ENCODE peak calls at places on chromosomes 5 and 9, in five cellular contexts. C, R, X, K and T are unnamed samples.

GRCh38 chr9:104765138-104765537 is 1.2 kb downstream of the NIPSNAP3B start:
- DNase-seq in X (no peak), C (no peak), R (no peak), K (no peak), T (no peak)

GRCh38 chr5:141877478-141878185 is 578 bp downstream of the PCDH1 start:
- DNase-seq in C (no peak), K (no peak), X (peak), R (no peak), T (peak)

GRCh38 chr9:70131296-70131695 is 87.6 kb downstream of the MAMDC2 start:
- DNase-seq in R (no peak), X (no peak), K (no peak), C (no peak), T (no peak)

GRCh38 chr5:103224118-103224893 is 34.3 kb upstream of the MACIR start:
- DNase-seq in C (peak), R (no peak), X (peak), K (peak), T (no peak)

GRCh38 chr5:143376195-143376772 is 27.2 kb downstream of the NR3C1 start:
- DNase-seq in X (no peak), R (no peak), K (no peak), C (no peak), T (no peak)

GRCh38 chr5:11619339-11620028 is 284.8 kb downstream of the CTNND2 start:
- DNase-seq in K (no peak), R (no peak), X (no peak), C (no peak), T (no peak)

GRCh38 chr9:133524679-133525228 is at the start of gene MYMK:
- DNase-seq in K (no peak), X (no peak), R (no peak), C (no peak), T (no peak)

GRCh38 chr5:41347569-41347968 is 134.2 kb upstream of the C6 start:
- DNase-seq in R (no peak), K (no peak), C (no peak), X (no peak), T (no peak)

GRCh38 chr5:41966706-41967105 is 41.6 kb downstream of the FBXO4 start:
- DNase-seq in K (no peak), R (no peak), X (no peak), C (no peak), T (no peak)

GRCh38 chr9:93167838-93168237 is 16.1 kb upstream of the WNK2 start:
- DNase-seq in K (no peak), X (no peak), C (no peak), R (no peak), T (no peak)

GRCh38 chr5:43121565-43122484 is 1.1 kb downstream of the ZNF131 start:
- DNase-seq in X (no peak), C (no peak), R (no peak), K (no peak), T (no peak)

GRCh38 chr5:73274121-73274520 is 101.1 kb downstream of the TMEM174 start:
- DNase-seq in R (no peak), K (no peak), X (no peak), C (no peak), T (no peak)

GRCh38 chr9:35027871-35028270 is 38.3 kb downstream of the DNAJB5 start:
- DNase-seq in K (no peak), C (no peak), R (no peak), X (no peak), T (no peak)

GRCh38 chr9:31519011-31519410 is 865.4 kb upstream of the ACO1 start:
- DNase-seq in K (no peak), R (no peak), C (peak), X (peak), T (no peak)

GRCh38 chr9:71608021-71608420 is 160.3 kb downstream of the CEMIP2 start:
- DNase-seq in C (no peak), K (no peak), X (no peak), R (no peak), T (no peak)

GRCh38 chr9:81529556-81530193 is 159.7 kb downstream of the TLE1 start:
- DNase-seq in R (peak), X (no peak), C (no peak), K (no peak), T (no peak)

GRCh38 chr9:106758911-106759310 is 104.1 kb upstream of the ZNF462 start:
- DNase-seq in R (no peak), X (no peak), K (no peak), C (no peak), T (no peak)

GRCh38 chr9:125550216-125550614 is 156.8 kb downstream of the MAPKAP1 start:
- DNase-seq in K (no peak), C (no peak), X (no peak), R (no peak), T (no peak)
- H3K27ac ChIP-seq in K (no peak), C (no peak), X (no peak), R (no peak), T (no peak)

DNA sequence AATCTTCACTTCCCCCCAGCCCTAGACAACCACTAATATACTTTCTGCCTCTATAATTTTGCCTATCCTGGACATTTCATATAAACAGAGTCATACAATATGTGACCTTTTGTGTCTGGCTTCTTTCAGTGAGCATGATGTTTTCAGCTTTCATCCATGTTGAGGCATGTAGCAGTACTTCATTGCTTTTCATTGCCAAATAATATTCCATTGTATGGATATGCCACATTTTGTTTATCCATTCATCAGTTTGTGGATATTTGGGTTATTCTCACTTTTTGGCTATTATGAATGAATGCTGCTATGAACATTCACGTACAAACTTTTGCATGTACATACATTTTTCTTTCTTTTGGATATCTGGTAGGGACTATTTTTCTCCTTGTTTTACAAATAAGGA is 49.0 kb downstream of the WWC1 start:
- DNase-seq in R (no peak), C (no peak), K (no peak), X (no peak), T (no peak)
- H3K27ac ChIP-seq in R (no peak), C (no peak), K (no peak), X (no peak), T (no peak)

GRCh38 chr9:72996684-72997314 is 43.9 kb upstream of the ALDH1A1 start:
- DNase-seq in C (no peak), X (no peak), R (no peak), K (no peak), T (no peak)

GRCh38 chr9:72995131-72996024 is 42.5 kb upstream of the ALDH1A1 start:
- DNase-seq in K (no peak), X (no peak), R (no peak), C (no peak), T (no peak)

GRCh38 chr9:72998363-72998762 is 45.5 kb upstream of the ALDH1A1 start:
- DNase-seq in C (no peak), R (no peak), K (no peak), X (no peak), T (no peak)

GRCh38 chr9:72996106-72996505 is 43.3 kb upstream of the ALDH1A1 start:
- DNase-seq in C (no peak), K (no peak), R (no peak), X (no peak), T (no peak)

DNA sequence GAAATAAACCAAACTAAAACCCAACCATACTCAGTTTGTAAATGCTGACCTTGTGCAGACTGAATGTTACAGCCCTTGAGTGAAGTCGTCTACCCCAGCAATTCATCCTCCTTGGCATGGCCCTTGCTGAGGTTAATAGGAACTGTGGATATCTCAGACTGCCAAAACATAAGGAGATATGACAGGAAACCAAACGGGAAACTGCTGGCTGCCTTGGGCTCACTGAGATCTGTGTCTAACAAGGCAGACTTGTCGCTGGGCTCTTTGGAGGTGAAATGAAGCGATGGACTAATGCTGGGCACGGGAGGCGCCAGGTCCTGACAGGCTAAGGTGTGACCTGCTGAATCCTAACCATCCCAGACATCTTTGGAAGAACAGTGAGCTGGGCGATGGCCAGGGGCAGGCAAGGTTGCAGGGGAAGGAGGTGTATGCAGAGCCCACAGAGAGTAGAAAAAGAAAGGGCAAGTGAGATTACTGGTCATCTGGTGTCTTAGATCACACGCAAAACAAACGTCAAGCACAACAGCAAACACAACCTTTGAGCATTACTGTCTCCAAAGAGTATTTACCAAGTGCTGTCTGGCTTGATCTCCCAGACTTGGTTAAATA is 44.6 kb upstream of the ALDH1A1 start:
- DNase-seq in C (no peak), X (no peak), R (no peak), K (no peak), T (no peak)
- H3K27ac ChIP-seq in C (no peak), X (no peak), R (peak), K (no peak), T (no peak)

DNA sequence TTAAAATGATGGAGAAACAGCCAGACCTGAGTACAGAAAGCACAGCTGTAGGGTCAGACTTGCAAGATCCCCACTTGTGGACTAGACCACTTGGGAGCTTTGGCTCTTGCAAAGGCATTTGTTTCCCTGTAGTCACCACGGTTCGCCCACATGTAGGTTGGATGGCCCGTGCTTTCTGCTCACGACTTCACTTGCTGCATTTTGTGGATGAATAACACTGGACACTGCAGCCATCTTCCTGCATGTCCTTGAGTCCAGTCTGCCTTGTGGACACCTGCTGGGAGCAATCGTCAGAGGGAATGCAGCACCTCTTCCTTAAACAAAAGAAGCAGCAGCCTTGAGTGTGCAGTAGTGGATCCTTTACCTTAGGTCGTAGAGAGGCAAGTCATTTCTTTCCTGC is 372.9 kb upstream of the IRX2 start:
- DNase-seq in R (no peak), K (no peak), X (no peak), C (no peak), T (no peak)
- H3K27ac ChIP-seq in R (no peak), K (no peak), X (no peak), C (no peak), T (no peak)

DNA sequence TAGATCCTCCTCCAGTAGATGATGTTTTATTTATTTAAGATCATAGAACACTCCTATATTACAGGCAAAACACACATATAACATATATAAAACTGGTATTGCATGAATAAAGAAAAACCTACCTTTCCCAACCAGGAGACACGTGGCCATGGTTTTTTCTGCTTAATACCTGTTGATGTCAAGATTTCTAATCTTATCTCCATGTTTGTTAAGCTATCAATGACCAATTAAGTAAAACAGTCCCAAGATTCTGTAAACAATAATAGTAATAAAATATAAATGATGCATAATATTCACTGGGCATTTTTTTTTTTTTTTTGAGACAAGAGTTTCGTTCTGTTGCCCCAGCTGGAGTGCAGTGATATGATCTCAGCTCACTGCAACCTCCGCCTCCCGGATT is 1.7 kb downstream of the CPLANE1 start:
- DNase-seq in C (no peak), K (no peak), X (no peak), R (no peak), T (no peak)
- H3K27ac ChIP-seq in C (no peak), K (no peak), X (no peak), R (no peak), T (no peak)

DNA sequence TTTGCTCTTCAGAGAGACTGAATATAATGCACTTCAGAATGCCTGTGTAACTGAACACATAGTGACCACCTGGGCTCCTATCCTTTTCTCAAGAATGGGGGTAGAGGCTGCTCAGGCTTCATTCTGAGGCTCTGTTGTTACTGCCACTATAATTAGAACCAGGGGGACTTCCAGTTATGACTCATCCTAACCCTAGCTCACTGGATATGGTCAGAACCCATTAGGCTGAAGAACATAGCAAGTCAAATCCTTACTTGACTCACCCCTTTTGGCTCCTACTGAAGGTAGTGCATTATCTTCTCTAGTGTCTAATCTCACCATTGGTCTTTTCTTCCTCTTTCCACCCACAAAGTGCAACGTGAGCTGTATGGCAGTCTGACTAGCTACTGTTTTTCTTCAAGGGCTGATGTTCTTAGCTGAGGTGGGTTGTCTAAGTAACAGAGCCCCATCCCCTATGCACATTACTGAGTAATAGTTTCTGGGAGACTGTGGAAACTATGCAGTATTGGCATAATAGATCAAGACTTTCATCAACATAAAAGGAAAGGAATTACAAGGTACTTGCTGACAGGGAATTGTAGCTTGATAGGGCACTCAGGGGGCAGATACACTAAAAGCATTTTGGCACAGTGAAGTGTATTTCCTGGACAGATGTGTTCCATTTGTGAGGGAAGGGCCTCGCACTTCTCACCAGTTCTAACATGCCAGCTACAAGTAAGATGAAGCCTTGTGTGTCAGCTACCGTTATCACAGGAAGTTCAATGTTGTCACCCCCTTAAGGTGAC is 431.0 kb upstream of the MEF2C start:
- DNase-seq in R (no peak), C (no peak), K (no peak), X (no peak), T (no peak)
- H3K27ac ChIP-seq in R (no peak), C (no peak), K (no peak), X (no peak), T (no peak)

GRCh38 chr9:127088724-127089615 is 33.5 kb downstream of the ANGPTL2 start:
- DNase-seq in K (no peak), C (no peak), X (no peak), R (no peak), T (no peak)

GRCh38 chr9:127091526-127091925 is 30.9 kb downstream of the ANGPTL2 start:
- DNase-seq in R (no peak), C (no peak), X (no peak), K (no peak), T (no peak)

GRCh38 chr9:127089639-127090081 is 32.8 kb downstream of the ANGPTL2 start:
- DNase-seq in R (no peak), C (no peak), X (no peak), K (no peak), T (no peak)

GRCh38 chr9:127092041-127092608 is 30.3 kb downstream of the ANGPTL2 start:
- DNase-seq in R (no peak), X (no peak), C (no peak), K (no peak), T (no peak)

DNA sequence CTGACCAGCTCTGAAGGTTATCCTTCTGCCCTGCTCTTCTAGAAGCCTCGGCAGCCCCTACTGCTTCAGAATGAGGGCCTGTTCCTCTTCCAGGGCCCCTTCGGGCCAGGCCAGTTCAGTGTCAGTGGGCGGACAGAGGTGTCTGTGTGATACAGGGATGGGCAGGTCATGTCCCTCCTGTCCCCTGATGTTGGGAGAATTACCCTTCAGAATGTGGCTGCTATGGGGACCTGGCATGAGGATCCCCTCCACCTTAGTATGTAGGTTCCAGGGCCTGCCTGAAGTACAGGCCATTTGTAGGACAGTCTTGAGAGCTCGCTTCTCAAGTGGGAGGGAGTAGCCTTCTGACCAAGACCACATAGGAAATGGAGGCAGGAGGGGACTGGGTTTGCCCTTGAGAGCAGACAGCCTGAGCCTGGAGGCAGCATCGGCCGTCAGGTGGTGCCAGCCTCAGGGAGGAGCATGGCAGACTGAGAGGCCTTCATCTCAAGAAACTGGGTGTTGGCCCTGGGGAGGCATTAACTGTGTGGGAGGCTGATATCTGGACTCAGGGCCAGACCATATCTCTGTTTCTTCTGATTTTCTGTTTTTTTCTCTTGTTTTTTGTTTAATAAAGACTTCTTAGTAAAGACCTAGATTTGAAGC is 32.0 kb downstream of the ANGPTL2 start:
- DNase-seq in K (no peak), X (no peak), R (no peak), C (no peak), T (no peak)
- H3K27ac ChIP-seq in K (peak), X (no peak), R (no peak), C (no peak), T (peak)

DNA sequence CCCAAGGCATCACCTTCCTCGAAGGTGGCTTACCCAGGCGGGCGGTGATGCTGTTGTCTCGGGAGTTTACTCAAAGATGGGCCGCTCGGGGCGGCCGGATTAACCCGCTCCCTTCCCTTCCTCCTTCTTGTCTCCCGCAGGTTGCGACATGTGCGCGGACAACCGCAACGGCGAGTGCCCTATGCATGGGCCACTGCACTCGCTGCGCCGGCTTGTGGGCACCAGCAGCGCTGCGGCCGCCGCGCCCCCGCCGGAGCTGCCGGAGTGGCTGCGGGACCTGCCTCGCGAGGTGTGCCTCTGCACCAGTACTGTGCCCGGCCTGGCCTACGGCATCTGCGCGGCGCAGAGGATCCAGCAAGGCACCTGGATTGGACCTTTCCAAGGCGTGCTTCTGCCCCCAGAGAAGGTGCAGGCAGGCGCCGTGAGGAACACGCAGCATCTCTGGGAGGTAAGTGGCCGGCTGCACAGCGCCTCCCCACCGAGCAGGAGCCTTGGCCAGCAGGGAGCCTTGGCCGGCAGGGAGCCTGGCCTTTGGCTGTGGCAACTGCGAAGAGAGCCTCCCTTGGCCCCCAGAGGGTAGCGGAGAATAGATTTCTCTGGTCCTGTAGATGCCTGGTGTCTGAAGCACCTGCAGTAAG is 10.6 kb downstream of the PRDM6 start:
- DNase-seq in C (no peak), K (no peak), R (no peak), X (no peak), T (no peak)
- H3K27ac ChIP-seq in C (no peak), K (no peak), R (no peak), X (no peak), T (no peak)

GRCh38 chr5:125199968-125200841 is 453.8 kb upstream of the ZNF608 start:
- DNase-seq in R (no peak), C (no peak), K (no peak), X (no peak), T (no peak)
- H3K27ac ChIP-seq in R (no peak), C (no peak), K (no peak), X (no peak), T (peak)